ENCODE peak calls at places on chromosomes 3 and 15, in nine cellular contexts. I is H9, D is HCT116, V is HepG2, G is endothelial cell of umbilical vein, A is fibroblast of lung, Q is SK-N-SH, N is neural progenitor cell, E is H1. F is an unnamed sample. For H3K27me3, the result is how much of the 10 kb centered on the place peaks cover.

GRCh38 chr3:178084938-178085816 is 451.1 kb upstream of the KCNMB2 start:
- DNase-seq in E (peak), I (peak), N (peak), A (peak), Q (peak), G (peak), D (no peak), V (peak), F (no peak)

GRCh38 chr15:63587527-63587926 is 9.7 kb upstream of the FBXL22 start:
- DNase-seq in I (no peak), Q (no peak), N (no peak), G (peak), A (peak), E (no peak), D (no peak), V (no peak), F (peak)

GRCh38 chr3:23501201-23501824 is 298.2 kb downstream of the UBE2E2 start:
- DNase-seq in Q (no peak), V (no peak), N (no peak), A (peak), D (no peak), E (no peak), I (no peak), G (no peak), F (no peak)

GRCh38 chr15:97984157-97984556 is 23.7 kb downstream of the ARRDC4 start:
- DNase-seq in A (no peak), E (no peak), D (no peak), V (no peak), Q (no peak), G (no peak), N (no peak), I (no peak), F (no peak)

GRCh38 chr15:90540768-90541167 is 11.0 kb downstream of the CRTC3 start:
- DNase-seq in Q (peak), I (no peak), A (no peak), D (no peak), V (no peak), E (no peak), G (no peak), N (no peak), F (no peak)

GRCh38 chr3:124032881-124033359 is 41.0 kb upstream of the ROPN1 start:
- DNase-seq in I (peak), D (peak), E (peak), V (peak), A (peak), Q (peak), N (peak), G (peak), F (peak)

GRCh38 chr15:63918317-63918672 is 84.5 kb upstream of the HERC1 start:
- DNase-seq in I (peak), N (no peak), G (no peak), E (no peak), D (no peak), A (no peak), V (no peak), Q (no peak), F (peak)

GRCh38 chr3:54122046-54122801 is at the start of gene CACNA2D3:
- DNase-seq in A (peak), Q (peak), G (no peak), N (peak), I (peak), E (peak), V (no peak), D (no peak), F (no peak)

GRCh38 chr3:73542127-73542526 is 82.6 kb downstream of the PDZRN3 start:
- DNase-seq in Q (no peak), V (no peak), E (no peak), A (no peak), G (no peak), I (peak), D (no peak), N (no peak), F (no peak)

GRCh38 chr3:6526861-6527260 is 334.1 kb upstream of the GRM7 start:
- DNase-seq in A (no peak), Q (no peak), D (no peak), I (no peak), G (no peak), E (no peak), V (no peak), N (no peak), F (no peak)

GRCh38 chr3:80770106-80771079 is 991.1 kb downstream of the GBE1 start:
- DNase-seq in A (peak), E (no peak), D (no peak), I (no peak), N (peak), G (no peak), Q (no peak), V (no peak), F (peak)

GRCh38 chr3:152331018-152331541 is 62.4 kb downstream of the MBNL1 start:
- DNase-seq in A (peak), E (no peak), D (peak), Q (no peak), I (no peak), G (peak), V (peak), N (no peak), F (peak)

GRCh38 chr15:95988574-95988887 is 342.0 kb upstream of the NR2F2 start:
- DNase-seq in Q (no peak), A (no peak), I (no peak), D (no peak), V (peak), G (peak), N (no peak), E (no peak), F (no peak)

GRCh38 chr15:70358011-70358819 is 260.5 kb upstream of the TLE3 start:
- DNase-seq in D (no peak), A (no peak), E (no peak), Q (no peak), G (no peak), V (no peak), N (no peak), I (no peak), F (no peak)

GRCh38 chr15:90101130-90101968 is 919 bp downstream of the IDH2 start:
- DNase-seq in A (peak), V (no peak), N (peak), I (peak), D (no peak), G (peak), Q (peak), E (no peak), F (no peak)

GRCh38 chr3:2495746-2496145 is 397.1 kb downstream of the CNTN4 start:
- DNase-seq in I (no peak), D (no peak), G (no peak), Q (no peak), E (no peak), V (no peak), A (no peak), N (no peak), F (no peak)

GRCh38 chr15:83010709-83011270 is 649 bp downstream of the C15orf40 start:
- DNase-seq in D (peak), G (peak), V (peak), N (peak), Q (peak), E (peak), A (peak), I (peak), F (peak)

GRCh38 chr15:87118424-87118823 is 1038.8 kb downstream of the AGBL1 start:
- DNase-seq in V (no peak), A (peak), G (no peak), E (no peak), I (no peak), D (no peak), Q (peak), N (no peak), F (no peak)

GRCh38 chr15:65833501-65834220 is 35.6 kb upstream of the RAB11A start:
- DNase-seq in G (peak), A (no peak), D (no peak), I (no peak), V (peak), N (no peak), E (no peak), Q (peak), F (peak)

GRCh38 chr15:68637755-68638405 is 59.1 kb downstream of the CORO2B start:
- DNase-seq in D (no peak), E (no peak), Q (no peak), A (no peak), I (no peak), G (no peak), N (no peak), V (no peak), F (no peak)

GRCh38 chr3:56758539-56758981 is 43.2 kb downstream of the ARHGEF3 start:
- DNase-seq in I (no peak), Q (peak), N (no peak), D (peak), G (peak), V (peak), E (no peak), A (peak), F (peak)

GRCh38 chr15:40931300-40932142 is 2.4 kb downstream of the DLL4 start:
- DNase-seq in A (no peak), V (no peak), G (no peak), I (no peak), D (no peak), E (no peak), Q (peak), N (no peak), F (no peak)
- H3K27me3 ChIP-seq in A (under half), V (under half), G (under half), I (under half), D (under half), E (half or more), Q (under half), N (half or more), F (under half)

GRCh38 chr3:141366285-141367037 is 1.8 kb upstream of the ZBTB38 start:
- DNase-seq in N (no peak), A (peak), D (peak), G (peak), E (no peak), V (peak), I (no peak), Q (no peak), F (peak)
- H2AFZ ChIP-seq in N (no peak), A (no peak), D (peak), G (peak), E (peak), V (peak), I (no peak), Q (peak), F (peak)

DNA sequence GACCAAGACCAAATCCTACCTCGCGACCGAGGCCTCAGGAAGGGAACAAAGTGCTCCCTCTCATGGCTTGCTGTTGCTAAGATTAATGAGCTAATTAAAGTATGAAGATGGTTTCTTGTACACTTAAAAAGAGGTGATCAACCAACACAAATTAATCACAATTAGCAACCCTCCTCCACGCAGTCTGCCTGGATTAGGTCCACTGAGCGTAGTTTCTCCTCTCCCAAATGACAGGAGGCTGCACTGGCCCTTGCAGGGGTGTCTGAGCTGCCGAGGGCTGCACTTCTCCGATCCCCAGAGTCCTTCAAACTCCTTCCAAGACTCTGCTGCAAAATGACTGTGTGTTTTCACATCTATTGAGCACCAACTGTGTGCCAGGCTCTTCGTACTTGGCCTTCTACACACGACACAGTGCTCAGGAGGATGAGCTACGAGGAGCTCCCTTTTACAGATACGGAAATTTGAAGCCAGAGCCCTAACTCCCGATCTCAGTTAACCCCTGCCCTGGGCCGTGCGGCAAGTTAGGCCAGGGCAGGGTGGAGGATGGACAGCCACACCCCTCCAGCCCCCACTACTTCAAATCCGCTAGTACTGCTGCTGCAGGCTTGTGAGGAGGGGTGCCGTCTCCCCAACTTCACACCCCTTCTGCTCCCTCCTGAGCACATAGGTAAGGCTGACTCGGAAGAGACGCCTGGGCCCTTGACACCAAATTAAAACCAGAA is 101.0 kb upstream of the LINGO1 start:
- DNase-seq in G (no peak), N (no peak), E (no peak), V (no peak), Q (no peak), A (no peak), I (no peak), D (no peak), F (no peak)
- H3K27me3 ChIP-seq in G (under half), N (under half), E (under half), V (under half), Q (under half), A (under half), I (under half), D (under half), F (half or more)

GRCh38 chr15:29859981-29860745 is 37.9 kb upstream of the TJP1 start:
- DNase-seq in I (no peak), N (no peak), D (no peak), G (no peak), E (no peak), Q (no peak), V (no peak), A (peak), F (peak)

GRCh38 chr15:29864501-29864900 is 42.2 kb upstream of the TJP1 start:
- DNase-seq in D (no peak), G (peak), I (no peak), N (no peak), A (no peak), Q (no peak), E (no peak), V (no peak), F (no peak)

GRCh38 chr15:29862271-29862670 is 40.0 kb upstream of the TJP1 start:
- DNase-seq in N (no peak), Q (no peak), E (no peak), D (no peak), A (no peak), I (no peak), V (no peak), G (no peak), F (no peak)

GRCh38 chr15:29860872-29861271 is 38.6 kb upstream of the TJP1 start:
- DNase-seq in Q (no peak), G (no peak), E (no peak), V (no peak), D (no peak), I (no peak), N (no peak), A (peak), F (peak)

GRCh38 chr15:29863438-29863837 is 41.2 kb upstream of the TJP1 start:
- DNase-seq in I (no peak), Q (no peak), G (no peak), A (no peak), V (no peak), E (no peak), D (no peak), N (no peak), F (no peak)
- H2AFZ ChIP-seq in I (no peak), Q (no peak), G (no peak), A (no peak), V (no peak), E (peak), D (no peak), N (no peak), F (no peak)

DNA sequence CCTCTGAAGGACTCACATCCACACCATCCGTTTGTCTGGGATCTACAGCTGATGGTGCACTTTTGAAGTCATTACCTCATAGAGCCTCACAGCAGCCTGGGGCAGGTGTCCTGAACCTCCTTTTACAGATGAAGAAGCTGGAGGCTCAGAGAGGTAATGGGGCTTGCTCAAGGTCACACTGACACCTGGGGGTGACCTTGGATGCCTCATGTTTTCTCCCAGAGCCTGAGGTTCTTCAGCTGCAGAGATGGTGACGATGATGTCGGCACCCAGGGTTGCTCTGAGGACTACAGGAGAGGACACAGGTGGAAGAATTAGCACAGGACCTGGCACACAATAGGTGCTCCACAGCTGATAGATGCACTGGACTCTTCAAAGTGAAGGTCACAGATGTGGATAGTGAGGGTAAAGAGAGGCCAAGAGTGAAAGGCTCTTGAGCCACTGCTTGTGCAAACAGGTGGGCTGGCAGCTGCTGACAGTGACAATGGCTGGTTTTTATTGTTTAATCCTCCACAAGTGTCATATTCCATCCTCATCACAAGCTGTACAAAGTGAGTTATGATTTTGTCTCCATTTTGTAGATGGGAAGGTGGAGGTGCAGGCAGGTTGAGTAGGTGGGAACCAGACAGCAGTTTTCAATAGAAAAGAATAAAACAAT is 17.4 kb upstream of the ATP2B2 start:
- DNase-seq in A (no peak), G (no peak), E (peak), D (no peak), V (no peak), N (no peak), I (peak), Q (no peak), F (no peak)
- H3K27me3 ChIP-seq in A (under half), G (under half), E (under half), D (under half), V (under half), N (under half), I (under half), Q (under half), F (half or more)

DNA sequence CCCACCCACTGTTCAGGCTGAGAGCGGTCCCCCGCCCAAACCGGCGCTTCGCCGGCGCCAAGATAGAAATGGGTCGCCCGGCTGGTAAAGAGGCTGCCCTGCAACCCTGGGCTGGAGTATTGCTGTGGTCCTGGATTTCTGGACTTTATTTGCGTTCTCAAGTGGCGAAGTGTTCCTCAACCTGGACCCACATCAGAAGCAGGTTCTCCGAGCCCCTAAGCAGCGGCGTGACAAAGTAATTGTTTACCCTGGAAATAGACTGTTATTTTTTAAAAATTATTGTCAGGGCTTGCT is 481 bp upstream of the DYNC1LI1 start:
- DNase-seq in D (no peak), V (no peak), N (no peak), A (no peak), E (no peak), G (no peak), I (no peak), Q (no peak), F (no peak)
- H2AFZ ChIP-seq in D (peak), V (peak), N (peak), A (peak), E (peak), G (peak), I (no peak), Q (peak), F (peak)

DNA sequence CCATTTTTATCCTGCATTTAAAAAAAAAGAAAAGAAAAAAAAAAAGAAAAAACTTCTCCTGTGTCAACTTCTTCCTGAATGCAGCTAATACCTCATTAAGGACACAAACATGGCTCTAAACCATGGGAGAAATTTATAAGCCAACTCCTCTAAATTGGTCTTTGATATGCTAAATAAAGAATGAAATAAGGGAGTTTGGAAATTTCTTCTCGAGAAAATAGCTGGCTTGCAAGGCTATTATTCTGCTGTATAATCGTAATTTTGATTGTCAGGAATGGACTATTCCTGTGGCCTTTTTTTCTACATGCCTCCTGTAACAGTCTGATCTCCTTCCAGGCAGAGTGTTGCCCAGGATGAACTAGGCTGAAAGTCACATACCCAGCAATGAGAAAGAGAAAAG is 20.6 kb downstream of the CTXND1 start:
- DNase-seq in V (no peak), G (no peak), A (no peak), N (no peak), E (no peak), D (no peak), Q (no peak), I (no peak), F (no peak)
- H3K27me3 ChIP-seq in V (under half), G (under half), A (under half), N (under half), E (under half), D (under half), Q (under half), I (under half), F (half or more)

F was measured in PC-3.